ENCODE peak calls at places on chromosomes 11 and 22, in seven cellular contexts. J is CD8-positive, alpha-beta T cell; E is breast epithelium; Q is astrocyte of the cerebellum; H is neural progenitor cell; G is lower lobe of right lung; B is right atrium auricular region. A is an unnamed sample.

GRCh38 chr11:75240381-75241035 is at the start of gene TPBGL:
- DNase-seq in E (no peak), B (no peak), J (peak), Q (no peak), G (no peak), H (peak), A (no peak)

GRCh38 chr11:70352074-70352473 is 46.3 kb upstream of the CTTN start:
- DNase-seq in H (no peak), G (no peak), J (no peak), E (no peak), B (no peak), Q (no peak), A (no peak)

GRCh38 chr11:74538680-74539079 is 45.2 kb upstream of the LIPT2 start:
- DNase-seq in G (no peak), J (no peak), H (peak), E (no peak), Q (no peak), B (no peak), A (no peak)

GRCh38 chr11:57214087-57214395 is 23.0 kb downstream of the APLNR start:
- DNase-seq in G (no peak), E (no peak), J (no peak), B (no peak), H (peak), Q (no peak), A (peak)

GRCh38 chr11:33970984-33971466 is 79.1 kb upstream of the LMO2 start:
- DNase-seq in J (peak), H (peak), G (no peak), E (no peak), B (peak), Q (peak), A (peak)

GRCh38 chr11:12764187-12764914 is 90.1 kb downstream of the TEAD1 start:
- DNase-seq in Q (no peak), J (no peak), H (no peak), E (no peak), B (no peak), G (no peak), A (no peak)

GRCh38 chr11:42066113-42066512 is 606.7 kb upstream of the LRRC4C start:
- DNase-seq in J (no peak), H (no peak), Q (no peak), B (no peak), E (no peak), G (no peak), A (no peak)

GRCh38 chr11:5380740-5381342 is 2.8 kb upstream of the OR51M1 start:
- DNase-seq in G (no peak), B (no peak), J (peak), E (peak), Q (peak), H (peak), A (peak)

GRCh38 chr11:69971741-69972140 is 106.4 kb upstream of the ANO1 start:
- DNase-seq in H (no peak), J (no peak), E (no peak), G (no peak), B (no peak), Q (no peak), A (no peak)

GRCh38 chr22:21761086-21761485 is 25.5 kb upstream of the YPEL1 start:
- DNase-seq in B (no peak), Q (no peak), E (no peak), J (no peak), H (no peak), G (no peak), A (no peak)

GRCh38 chr11:70824590-70825300 is 426.4 kb downstream of the CTTN start:
- DNase-seq in G (no peak), B (no peak), E (no peak), H (peak), Q (no peak), J (no peak), A (no peak)

GRCh38 chr11:10405858-10406592 is 49.0 kb upstream of the AMPD3 start:
- DNase-seq in E (no peak), Q (peak), G (peak), H (peak), J (peak), B (peak), A (peak)

GRCh38 chr11:19455731-19456130 is 215.0 kb upstream of the E2F8 start:
- DNase-seq in G (no peak), E (no peak), B (no peak), H (no peak), J (no peak), Q (no peak), A (peak)

GRCh38 chr11:46697303-46697702 is 3.1 kb downstream of the ARHGAP1 start:
- DNase-seq in J (no peak), G (no peak), E (no peak), Q (no peak), H (no peak), B (no peak), A (no peak)

GRCh38 chr11:34053161-34053686 is 1.7 kb downstream of the CAPRIN1 start:
- DNase-seq in Q (peak), B (peak), G (peak), J (peak), E (peak), H (peak), A (peak)

GRCh38 chr11:132604446-132604845 is 927.9 kb downstream of the OPCML start:
- DNase-seq in E (no peak), G (no peak), B (no peak), Q (peak), H (no peak), J (no peak), A (peak)

GRCh38 chr11:123111465-123111864 is 49.5 kb upstream of the HSPA8 start:
- DNase-seq in G (no peak), H (peak), B (no peak), J (no peak), Q (no peak), E (no peak), A (peak)

GRCh38 chr11:19938051-19938856 is 222.0 kb downstream of the DBX1 start:
- DNase-seq in J (peak), G (peak), Q (no peak), H (peak), E (no peak), B (no peak), A (peak)

GRCh38 chr11:74321487-74322188 is 10.2 kb upstream of the P4HA3 start:
- DNase-seq in J (no peak), G (no peak), Q (peak), E (no peak), H (peak), B (no peak), A (peak)

GRCh38 chr11:93330446-93330984 is at the start of gene DEUP1:
- DNase-seq in H (peak), J (no peak), B (no peak), G (peak), E (peak), Q (no peak), A (peak)

GRCh38 chr11:116793476-116794096 is 1.9 kb upstream of the APOA5 start:
- DNase-seq in Q (no peak), E (no peak), G (no peak), H (no peak), J (no peak), B (no peak), A (peak)

GRCh38 chr11:5923789-5924188 is 18.3 kb upstream of the OR56A3 start:
- DNase-seq in B (no peak), G (no peak), E (no peak), Q (no peak), J (no peak), H (no peak), A (no peak)

GRCh38 chr11:69674886-69675714 is at the start of gene LTO1:
- DNase-seq in B (peak), J (peak), Q (peak), G (peak), E (peak), H (peak), A (peak)

GRCh38 chr11:17865765-17866428 is 131.3 kb downstream of the KCNC1 start:
- DNase-seq in H (no peak), B (no peak), Q (no peak), J (no peak), G (no peak), E (no peak), A (no peak)

GRCh38 chr11:45665933-45666647 is 668 bp upstream of the CHST1 start:
- DNase-seq in E (peak), H (no peak), G (no peak), Q (no peak), B (peak), J (no peak), A (no peak)

GRCh38 chr11:83410605-83411565 is 124.7 kb upstream of the CCDC90B start:
- DNase-seq in H (no peak), B (no peak), G (no peak), E (peak), Q (no peak), J (no peak), A (no peak)

GRCh38 chr11:95522871-95523270 is 266.7 kb downstream of the FAM76B start:
- DNase-seq in B (no peak), H (no peak), E (no peak), J (no peak), G (no peak), Q (no peak), A (no peak)

GRCh38 chr11:73001615-73002014 is 140.5 kb downstream of the FCHSD2 start:
- DNase-seq in B (no peak), J (no peak), H (no peak), Q (no peak), G (no peak), E (no peak), A (no peak)

GRCh38 chr11:28675183-28675582 is 567.0 kb downstream of the METTL15 start:
- DNase-seq in E (no peak), B (no peak), J (no peak), Q (no peak), H (no peak), G (no peak), A (no peak)

GRCh38 chr11:747176-748006 is at the start of gene TALDO1:
- DNase-seq in H (peak), Q (peak), G (peak), B (peak), J (peak), E (peak), A (peak)

GRCh38 chr11:126115820-126116319 is 53.2 kb upstream of the CDON start:
- DNase-seq in J (no peak), B (peak), E (peak), Q (peak), H (peak), G (peak), A (peak)

GRCh38 chr11:1442163-1442562 is 44.4 kb downstream of the MOB2 start:
- DNase-seq in E (no peak), B (no peak), H (peak), G (no peak), J (no peak), Q (no peak), A (no peak)

GRCh38 chr11:134445601-134446325 is 33.7 kb upstream of the B3GAT1 start:
- DNase-seq in Q (no peak), B (no peak), J (no peak), G (no peak), E (no peak), H (no peak), A (no peak)

GRCh38 chr22:47629273-47629711 is 866.8 kb downstream of the TBC1D22A start:
- DNase-seq in E (no peak), Q (no peak), J (no peak), G (no peak), H (no peak), B (peak), A (no peak)

GRCh38 chr22:47632646-47633045 is 870.2 kb downstream of the TBC1D22A start:
- DNase-seq in G (no peak), H (no peak), Q (no peak), E (no peak), B (peak), J (no peak), A (no peak)

GRCh38 chr22:47629791-47630655 is 867.6 kb downstream of the TBC1D22A start:
- DNase-seq in B (no peak), Q (no peak), G (no peak), E (no peak), J (no peak), H (no peak), A (no peak)

GRCh38 chr22:47631571-47632102 is 869.2 kb downstream of the TBC1D22A start:
- DNase-seq in E (no peak), G (no peak), J (no peak), B (no peak), H (no peak), Q (no peak), A (no peak)

GRCh38 chr22:47630741-47631534 is 868.5 kb downstream of the TBC1D22A start:
- DNase-seq in H (no peak), E (no peak), G (no peak), J (no peak), Q (no peak), B (peak), A (no peak)
- H3K4me3 ChIP-seq in H (no peak), E (no peak), G (no peak), J (no peak), Q (no peak), B (no peak), A (no peak)

DNA sequence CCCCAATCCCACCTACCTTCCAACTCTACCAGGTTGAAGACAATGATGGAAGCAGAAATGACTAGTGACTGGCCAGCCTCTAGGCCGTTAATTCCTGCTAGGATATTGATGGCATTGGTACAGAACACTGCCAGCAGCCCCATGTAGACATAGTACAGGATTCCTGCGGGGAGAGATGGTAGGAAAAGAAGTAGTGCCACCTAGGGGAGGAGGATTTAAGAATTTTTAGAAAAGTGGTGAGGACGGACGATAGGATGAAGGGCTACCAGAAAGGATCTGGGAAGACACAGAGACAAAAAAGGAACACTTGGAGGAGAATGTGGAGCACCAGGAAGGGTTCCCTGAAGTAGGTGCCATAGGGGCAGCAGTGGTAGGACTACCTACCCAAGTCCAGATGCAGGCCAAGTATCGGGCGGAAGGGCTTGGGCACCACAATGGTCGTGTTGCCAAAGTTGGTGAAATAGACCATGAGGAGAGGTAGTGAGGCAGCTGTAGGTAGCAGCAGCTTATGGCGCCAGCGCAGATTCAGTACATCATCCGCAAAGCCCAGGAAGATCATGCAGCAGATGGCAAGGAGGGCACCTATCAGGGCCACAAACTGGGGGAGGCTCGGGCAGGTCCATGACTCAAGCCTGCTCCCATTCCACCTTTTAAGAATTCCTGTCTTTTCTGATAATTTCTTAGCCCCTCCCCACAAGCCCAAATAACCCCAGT is 1.2 kb downstream of the DPAGT1 start:
- DNase-seq in B (no peak), G (no peak), Q (no peak), J (no peak), H (peak), E (no peak), A (peak)
- TF ChIP-seq CTCF in B (peak), G (peak), Q (peak), J (no peak), H (peak), E (no peak), A (peak)

GRCh38 chr11:65452806-65453490 is 30.4 kb downstream of the NEAT1 start:
- DNase-seq in H (no peak), Q (no peak), B (no peak), J (no peak), G (no peak), E (peak), A (peak)

GRCh38 chr11:65454696-65455456 is 32.3 kb downstream of the NEAT1 start:
- DNase-seq in E (peak), H (peak), Q (no peak), J (peak), G (peak), B (peak), A (peak)

GRCh38 chr11:65456418-65456817 is 33.8 kb downstream of the NEAT1 start:
- DNase-seq in G (no peak), J (no peak), H (no peak), E (no peak), Q (no peak), B (no peak), A (no peak)

GRCh38 chr11:65459552-65459951 is 37.0 kb downstream of the NEAT1 start:
- DNase-seq in G (no peak), Q (no peak), E (no peak), B (no peak), H (peak), J (no peak), A (no peak)

GRCh38 chr11:65454311-65454695 is 31.7 kb downstream of the NEAT1 start:
- DNase-seq in E (peak), J (no peak), G (no peak), B (no peak), Q (no peak), H (no peak), A (peak)
- H3K4me3 ChIP-seq in E (peak), J (peak), G (peak), B (peak), Q (peak), H (peak), A (peak)

DNA sequence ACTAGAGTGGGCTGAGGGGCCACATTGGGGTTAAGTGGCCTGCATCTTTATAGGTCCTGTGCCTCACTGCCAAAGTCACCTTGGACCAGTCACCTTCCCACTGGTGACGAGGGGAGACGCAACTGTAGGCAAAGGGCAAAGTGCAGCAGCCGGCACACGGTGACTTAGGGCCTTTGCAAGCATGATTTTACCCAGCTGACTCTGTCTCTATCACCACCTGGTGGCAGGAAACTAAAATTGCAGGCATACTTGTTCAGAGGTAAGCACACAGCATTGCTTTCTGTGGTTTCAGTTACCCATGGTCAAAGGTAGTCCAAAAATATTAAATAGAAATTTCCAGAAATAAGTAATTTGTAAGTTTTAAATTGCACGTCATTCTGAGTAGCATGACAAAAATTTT is 1164.4 kb downstream of the BRD1 start:
- DNase-seq in Q (no peak), J (no peak), H (peak), E (no peak), B (no peak), G (no peak), A (no peak)
- TF ChIP-seq CTCF in Q (peak), J (no peak), H (peak), E (no peak), B (no peak), G (peak), A (peak)